ENCODE peak calls at places on chromosomes 4 and X, in seven cellular contexts. M is fibroblast of lung, Y is mesenchymal stem cell, Z is heart right ventricle, K is lower lobe of right lung, S is GM23248, B is PC-3. J is an unnamed sample. For H3K9me3, the result is how much of the 10 kb centered on the place peaks cover.

GRCh38 chr4:99763635-99764101 is 53.0 kb upstream of the DAPP1 start:
- DNase-seq in Y (peak), B (peak), S (peak), Z (no peak), K (no peak), M (peak), J (peak)

GRCh38 chrX:19389217-19389616 is 45.5 kb downstream of the PDHA1 start:
- DNase-seq in Y (no peak), K (no peak), Z (no peak), M (no peak), S (no peak), B (no peak), J (no peak)

GRCh38 chrX:76427560-76428242 is at the start of gene MAGEE1:
- DNase-seq in Z (peak), B (peak), K (peak), Y (peak), S (peak), M (peak), J (peak)

GRCh38 chrX:69507500-69507789 is 3.3 kb downstream of the NALF2 start:
- DNase-seq in B (no peak), Z (no peak), M (no peak), S (no peak), K (no peak), Y (no peak), J (no peak)

GRCh38 chrX:68648960-68649359 is 1.5 kb downstream of the STARD8 start:
- DNase-seq in M (no peak), K (no peak), Z (no peak), Y (no peak), S (peak), B (peak), J (no peak)

GRCh38 chr4:48141048-48141447 is 7.0 kb upstream of the TXK start:
- DNase-seq in K (no peak), Y (peak), B (peak), Z (no peak), M (peak), S (peak), J (no peak)

GRCh38 chr4:3062466-3062865 is 11.9 kb downstream of the HTT-AS start:
- DNase-seq in S (no peak), Y (peak), B (no peak), M (peak), Z (no peak), K (no peak), J (no peak)

GRCh38 chr4:8376361-8377102 is 64.0 kb downstream of the ACOX3 start:
- DNase-seq in S (no peak), K (no peak), M (no peak), B (no peak), Y (no peak), Z (no peak), J (peak)

GRCh38 chrX:47452112-47452511 is 30.9 kb downstream of the ZNF41 start:
- DNase-seq in Z (no peak), B (peak), M (no peak), K (no peak), Y (no peak), S (no peak), J (no peak)

GRCh38 chrX:64204701-64205440 is 637 bp downstream of the AMER1 start:
- DNase-seq in Z (no peak), M (peak), S (peak), Y (peak), K (peak), B (peak), J (peak)

GRCh38 chrX:16643160-16643559 is 6.8 kb upstream of the S100G start:
- DNase-seq in S (peak), M (no peak), K (no peak), Z (no peak), B (no peak), Y (peak), J (no peak)

GRCh38 chr4:42492977-42493376 is 95.7 kb downstream of the SHISA3 start:
- DNase-seq in S (no peak), K (no peak), B (no peak), Z (no peak), M (no peak), Y (no peak), J (no peak)

GRCh38 chr4:69095301-69095731 is 958 bp upstream of the UGT2B7 start:
- DNase-seq in Z (no peak), K (no peak), S (no peak), Y (peak), M (peak), B (peak), J (no peak)

GRCh38 chrX:4572652-4573051 is 859.2 kb upstream of the PRKX start:
- DNase-seq in M (no peak), S (no peak), B (no peak), K (no peak), Z (no peak), Y (no peak), J (no peak)

GRCh38 chrX:30620980-30621716 is 32.1 kb upstream of the GK start:
- DNase-seq in K (no peak), Y (peak), Z (peak), S (peak), M (peak), B (peak), J (no peak)

GRCh38 chrX:16268206-16268605 is 100.9 kb downstream of the MAGEB17 start:
- DNase-seq in S (no peak), Z (no peak), B (no peak), Y (no peak), M (no peak), K (no peak), J (no peak)

GRCh38 chr4:124936427-124936826 is 223.9 kb upstream of the ANKRD50 start:
- DNase-seq in B (no peak), K (peak), Z (peak), Y (peak), M (peak), S (peak), J (peak)

GRCh38 chr4:26105815-26106699 is 192.0 kb downstream of the SMIM20 start:
- DNase-seq in B (peak), M (peak), Z (no peak), S (peak), Y (peak), K (no peak), J (no peak)

GRCh38 chr4:30461218-30461617 is 259.0 kb upstream of the PCDH7 start:
- DNase-seq in M (no peak), K (no peak), Y (no peak), Z (no peak), S (no peak), B (no peak), J (no peak)

GRCh38 chr4:168694669-168695068 is 197.8 kb downstream of the PALLD start:
- DNase-seq in K (no peak), Z (no peak), M (peak), Y (peak), S (peak), B (peak), J (no peak)

GRCh38 chr4:91454111-91454510 is 849.7 kb upstream of the GRID2 start:
- DNase-seq in S (no peak), K (no peak), Z (no peak), Y (no peak), B (no peak), M (no peak), J (no peak)

GRCh38 chrX:120213438-120214265 is 37.0 kb upstream of the ZBTB33 start:
- DNase-seq in Z (peak), K (no peak), Y (peak), S (peak), M (peak), B (peak), J (peak)

GRCh38 chrX:146707781-146708180 is 101.8 kb upstream of the CXorf51B start:
- DNase-seq in S (no peak), B (no peak), M (no peak), Y (no peak), Z (no peak), K (no peak), J (no peak)

GRCh38 chrX:30992381-30992904 is 79.4 kb downstream of the FTHL17 start:
- DNase-seq in Y (peak), S (no peak), K (no peak), Z (no peak), B (no peak), M (no peak), J (no peak)

GRCh38 chr4:11669156-11669555 is 240.5 kb upstream of the HS3ST1 start:
- DNase-seq in S (no peak), Z (no peak), Y (peak), M (no peak), K (no peak), B (peak), J (no peak)

GRCh38 chrX:135596495-135596894 is 76.0 kb downstream of the INTS6L start:
- DNase-seq in Z (peak), B (peak), Y (peak), M (peak), K (peak), S (peak), J (peak)
- H3K27ac ChIP-seq in Z (no peak), B (no peak), Y (no peak), M (no peak), K (no peak), S (no peak), J (no peak)

GRCh38 chrX:7119927-7120577 is 27.5 kb upstream of the STS start:
- DNase-seq in S (no peak), B (no peak), Z (no peak), Y (peak), M (no peak), K (no peak), J (no peak)
- H3K9me3 ChIP-seq in S (under half), B (under half), Z (under half), Y (under half), M (under half), K (under half), J (under half)

GRCh38 chr4:110418641-110419040 is 57.3 kb upstream of the ENPEP start:
- DNase-seq in K (no peak), S (no peak), B (no peak), M (no peak), Y (no peak), Z (no peak), J (no peak)
- H3K27ac ChIP-seq in K (no peak), S (no peak), B (no peak), M (no peak), Y (no peak), Z (no peak), J (no peak)

GRCh38 chrX:109301177-109301576 is 180.7 kb downstream of the GUCY2F start:
- DNase-seq in K (no peak), B (no peak), S (no peak), Z (no peak), Y (no peak), M (no peak), J (no peak)
- H3K9me3 ChIP-seq in K (under half), B (under half), S (under half), Z (under half), Y (under half), M (under half), J (under half)

DNA sequence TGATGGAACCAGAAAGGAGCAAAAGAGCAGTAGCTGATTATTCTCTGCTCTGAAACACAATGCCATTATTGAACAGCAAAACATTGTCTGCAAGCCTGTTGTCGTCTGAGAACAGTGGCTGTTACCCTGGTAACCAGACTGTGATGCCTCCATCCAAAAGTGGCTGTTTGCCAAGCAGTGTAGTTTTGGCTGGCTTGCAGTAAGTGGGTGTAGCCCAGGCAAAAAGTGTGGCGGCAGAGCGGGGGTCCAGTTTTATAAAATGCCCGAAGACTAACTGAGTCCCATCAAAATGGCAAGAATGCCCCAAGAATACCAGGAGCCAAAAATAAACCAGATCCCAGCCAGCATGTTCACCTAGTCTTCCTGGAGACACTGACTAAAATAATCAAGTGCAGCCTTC is 2.5 kb downstream of the PLP1 start:
- DNase-seq in S (peak), K (no peak), B (no peak), M (no peak), Y (no peak), Z (no peak), J (no peak)
- H3K27ac ChIP-seq in S (no peak), K (no peak), B (no peak), M (no peak), Y (no peak), Z (no peak), J (no peak)

GRCh38 chrX:82087699-82088098 is 885.8 kb downstream of the SH3BGRL start:
- DNase-seq in M (no peak), S (no peak), K (no peak), Y (no peak), Z (peak), B (no peak), J (no peak)
- H3K9me3 ChIP-seq in M (under half), S (under half), K (under half), Y (under half), Z (under half), B (under half), J (under half)

GRCh38 chrX:48474581-48474980 is 1.4 kb upstream of the FTSJ1 start:
- DNase-seq in K (no peak), S (no peak), M (no peak), B (no peak), Y (no peak), Z (no peak), J (no peak)

GRCh38 chrX:48473718-48473990 is 2.3 kb upstream of the FTSJ1 start:
- DNase-seq in K (no peak), Y (no peak), S (no peak), M (no peak), B (no peak), Z (no peak), J (no peak)

GRCh38 chrX:48474127-48474526 is 1.9 kb upstream of the FTSJ1 start:
- DNase-seq in B (peak), M (peak), K (no peak), Y (peak), S (peak), Z (no peak), J (no peak)

GRCh38 chrX:48472225-48472624 is 2.2 kb upstream of the SLC38A5 start:
- DNase-seq in B (no peak), M (no peak), Y (no peak), Z (no peak), K (no peak), S (no peak), J (peak)

GRCh38 chrX:48472851-48473717 is 2.9 kb upstream of the FTSJ1 start:
- DNase-seq in Z (no peak), K (no peak), M (no peak), Y (no peak), B (no peak), S (no peak), J (no peak)
- H3K27ac ChIP-seq in Z (no peak), K (no peak), M (no peak), Y (peak), B (no peak), S (peak), J (no peak)

GRCh38 chr4:161172396-161173026 is 991.3 kb downstream of the FSTL5 start:
- DNase-seq in M (no peak), S (no peak), Y (no peak), B (no peak), Z (no peak), K (no peak), J (no peak)
- H3K9me3 ChIP-seq in M (under half), S (under half), Y (under half), B (under half), Z (under half), K (under half), J (under half)

GRCh38 chr4:151661873-151662272 is 98.9 kb downstream of the GATB start:
- DNase-seq in Y (no peak), B (no peak), K (no peak), M (no peak), S (no peak), Z (no peak), J (no peak)

GRCh38 chr4:151657896-151658295 is 102.9 kb downstream of the GATB start:
- DNase-seq in M (no peak), S (no peak), Y (no peak), Z (no peak), B (no peak), K (no peak), J (no peak)

GRCh38 chr4:151658959-151659593 is 101.7 kb downstream of the GATB start:
- DNase-seq in Y (peak), K (no peak), S (peak), Z (no peak), M (peak), B (no peak), J (no peak)

GRCh38 chr4:151659631-151660030 is 101.2 kb downstream of the GATB start:
- DNase-seq in Y (peak), B (no peak), Z (no peak), K (no peak), M (no peak), S (peak), J (no peak)

DNA sequence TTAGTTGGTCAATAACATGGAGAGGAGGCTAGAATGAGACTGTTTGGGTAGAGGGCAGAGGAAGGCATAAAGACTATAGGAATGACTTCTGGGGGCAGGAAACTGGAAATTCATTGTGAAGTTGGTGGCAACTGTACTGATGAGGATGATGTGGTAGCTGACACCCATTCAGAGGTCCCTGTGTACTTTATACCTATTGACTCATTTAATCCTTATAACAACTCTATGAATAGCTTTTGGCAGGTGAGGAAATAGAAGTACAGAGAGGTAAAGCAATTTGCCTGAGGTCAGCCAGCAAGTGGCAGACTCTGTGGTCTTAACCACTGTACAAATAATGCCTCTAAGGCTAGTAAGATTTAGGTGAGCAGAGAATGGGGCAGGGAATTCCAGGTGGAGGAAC is 100.1 kb downstream of the GATB start:
- DNase-seq in M (no peak), B (no peak), S (no peak), K (no peak), Y (no peak), Z (no peak), J (no peak)
- H3K27ac ChIP-seq in M (no peak), B (no peak), S (no peak), K (no peak), Y (no peak), Z (no peak), J (no peak)